ENCODE peak calls at places on chromosome 15, in ten cellular contexts. One of them, this sample, is unnamed.

GRCh38 chr15:84822774-84823579 is 5.8 kb downstream of the ALPK3 start:
- DNase-seq in H7: no peak
- DNase-seq in SIG-M5: no peak
- DNase-seq in Daoy: no peak
- DNase-seq in nucleus accumbens: no peak
- DNase-seq in pons: peak
- DNase-seq in heart right ventricle: no peak
- DNase-seq in C1 segment of cervical spinal cord: no peak
- DNase-seq in fibroblast of gingiva: no peak
- DNase-seq in CD8-positive, alpha-beta T cell: no peak
- DNase-seq in this sample: no peak

GRCh38 chr15:91562698-91563097 is 290.8 kb upstream of the SLCO3A1 start:
- DNase-seq in fibroblast of gingiva: no peak
- DNase-seq in nucleus accumbens: no peak
- DNase-seq in C1 segment of cervical spinal cord: no peak
- DNase-seq in SIG-M5: no peak
- DNase-seq in H7: no peak
- DNase-seq in Daoy: no peak
- DNase-seq in heart right ventricle: no peak
- DNase-seq in CD8-positive, alpha-beta T cell: no peak
- DNase-seq in pons: no peak
- DNase-seq in this sample: no peak

GRCh38 chr15:97688886-97689285 is 271.6 kb upstream of the ARRDC4 start:
- DNase-seq in fibroblast of gingiva: no peak
- DNase-seq in CD8-positive, alpha-beta T cell: no peak
- DNase-seq in C1 segment of cervical spinal cord: no peak
- DNase-seq in pons: no peak
- DNase-seq in H7: no peak
- DNase-seq in SIG-M5: no peak
- DNase-seq in nucleus accumbens: no peak
- DNase-seq in Daoy: no peak
- DNase-seq in heart right ventricle: no peak
- DNase-seq in this sample: no peak

GRCh38 chr15:26838742-26839460 is 28.0 kb upstream of the GABRA5 start:
- DNase-seq in CD8-positive, alpha-beta T cell: no peak
- DNase-seq in fibroblast of gingiva: no peak
- DNase-seq in pons: no peak
- DNase-seq in H7: peak
- DNase-seq in Daoy: peak
- DNase-seq in C1 segment of cervical spinal cord: no peak
- DNase-seq in SIG-M5: no peak
- DNase-seq in nucleus accumbens: no peak
- DNase-seq in heart right ventricle: no peak
- DNase-seq in this sample: no peak

GRCh38 chr15:36529296-36530011 is 50.0 kb upstream of the CDIN1 start:
- DNase-seq in fibroblast of gingiva: no peak
- DNase-seq in nucleus accumbens: no peak
- DNase-seq in CD8-positive, alpha-beta T cell: no peak
- DNase-seq in heart right ventricle: no peak
- DNase-seq in H7: no peak
- DNase-seq in pons: no peak
- DNase-seq in C1 segment of cervical spinal cord: no peak
- DNase-seq in Daoy: peak
- DNase-seq in SIG-M5: no peak
- DNase-seq in this sample: no peak

GRCh38 chr15:83018477-83018876 is 7.0 kb upstream of the C15orf40 start:
- DNase-seq in nucleus accumbens: no peak
- DNase-seq in heart right ventricle: no peak
- DNase-seq in SIG-M5: no peak
- DNase-seq in H7: no peak
- DNase-seq in Daoy: no peak
- DNase-seq in fibroblast of gingiva: no peak
- DNase-seq in C1 segment of cervical spinal cord: no peak
- DNase-seq in pons: peak
- DNase-seq in CD8-positive, alpha-beta T cell: no peak
- DNase-seq in this sample: no peak

GRCh38 chr15:30927148-30927761 is 23.5 kb downstream of the FAN1 start:
- DNase-seq in pons: no peak
- DNase-seq in CD8-positive, alpha-beta T cell: no peak
- DNase-seq in heart right ventricle: no peak
- DNase-seq in nucleus accumbens: no peak
- DNase-seq in C1 segment of cervical spinal cord: no peak
- DNase-seq in H7: no peak
- DNase-seq in fibroblast of gingiva: no peak
- DNase-seq in SIG-M5: no peak
- DNase-seq in Daoy: no peak
- DNase-seq in this sample: no peak

GRCh38 chr15:61106044-61106834 is 122.9 kb downstream of the RORA start:
- DNase-seq in C1 segment of cervical spinal cord: no peak
- DNase-seq in H7: no peak
- DNase-seq in Daoy: no peak
- DNase-seq in nucleus accumbens: no peak
- DNase-seq in fibroblast of gingiva: no peak
- DNase-seq in CD8-positive, alpha-beta T cell: no peak
- DNase-seq in heart right ventricle: no peak
- DNase-seq in SIG-M5: no peak
- DNase-seq in pons: no peak
- DNase-seq in this sample: no peak

GRCh38 chr15:75620043-75620775 is 5.3 kb downstream of the SNUPN start:
- DNase-seq in pons: no peak
- DNase-seq in CD8-positive, alpha-beta T cell: no peak
- DNase-seq in C1 segment of cervical spinal cord: no peak
- DNase-seq in SIG-M5: no peak
- DNase-seq in nucleus accumbens: no peak
- DNase-seq in H7: no peak
- DNase-seq in Daoy: peak
- DNase-seq in fibroblast of gingiva: peak
- DNase-seq in heart right ventricle: no peak
- DNase-seq in this sample: no peak

GRCh38 chr15:101204744-101205535 is 46.9 kb downstream of the CHSY1 start:
- DNase-seq in fibroblast of gingiva: peak
- DNase-seq in SIG-M5: no peak
- DNase-seq in Daoy: no peak
- DNase-seq in C1 segment of cervical spinal cord: no peak
- DNase-seq in pons: no peak
- DNase-seq in heart right ventricle: no peak
- DNase-seq in H7: no peak
- DNase-seq in nucleus accumbens: no peak
- DNase-seq in CD8-positive, alpha-beta T cell: no peak
- DNase-seq in this sample: no peak

GRCh38 chr15:90730290-90730689 is 13.1 kb downstream of the BLM start:
- DNase-seq in H7: no peak
- DNase-seq in pons: no peak
- DNase-seq in SIG-M5: no peak
- DNase-seq in heart right ventricle: no peak
- DNase-seq in CD8-positive, alpha-beta T cell: no peak
- DNase-seq in C1 segment of cervical spinal cord: no peak
- DNase-seq in fibroblast of gingiva: no peak
- DNase-seq in Daoy: no peak
- DNase-seq in nucleus accumbens: no peak
- DNase-seq in this sample: no peak

GRCh38 chr15:54681578-54681977 is 515.2 kb downstream of the RSL24D1 start:
- DNase-seq in fibroblast of gingiva: no peak
- DNase-seq in CD8-positive, alpha-beta T cell: no peak
- DNase-seq in pons: peak
- DNase-seq in nucleus accumbens: no peak
- DNase-seq in SIG-M5: no peak
- DNase-seq in heart right ventricle: no peak
- DNase-seq in Daoy: no peak
- DNase-seq in C1 segment of cervical spinal cord: no peak
- DNase-seq in H7: no peak
- DNase-seq in this sample: no peak

GRCh38 chr15:69279636-69280035 is 19.1 kb upstream of the PAQR5 start:
- DNase-seq in SIG-M5: no peak
- DNase-seq in fibroblast of gingiva: no peak
- DNase-seq in C1 segment of cervical spinal cord: no peak
- DNase-seq in pons: no peak
- DNase-seq in heart right ventricle: no peak
- DNase-seq in CD8-positive, alpha-beta T cell: no peak
- DNase-seq in Daoy: no peak
- DNase-seq in nucleus accumbens: peak
- DNase-seq in H7: no peak
- DNase-seq in this sample: no peak

GRCh38 chr15:62848631-62849050 is 193.9 kb upstream of the TPM1 start:
- DNase-seq in heart right ventricle: no peak
- DNase-seq in SIG-M5: no peak
- DNase-seq in Daoy: peak
- DNase-seq in H7: no peak
- DNase-seq in nucleus accumbens: no peak
- DNase-seq in C1 segment of cervical spinal cord: no peak
- DNase-seq in CD8-positive, alpha-beta T cell: no peak
- DNase-seq in fibroblast of gingiva: peak
- DNase-seq in pons: no peak
- DNase-seq in this sample: no peak

GRCh38 chr15:90716317-90716975 is 700 bp upstream of the BLM start:
- DNase-seq in CD8-positive, alpha-beta T cell: no peak
- DNase-seq in C1 segment of cervical spinal cord: no peak
- DNase-seq in fibroblast of gingiva: no peak
- DNase-seq in nucleus accumbens: no peak
- DNase-seq in pons: no peak
- DNase-seq in heart right ventricle: no peak
- DNase-seq in Daoy: no peak
- DNase-seq in H7: no peak
- DNase-seq in SIG-M5: no peak
- DNase-seq in this sample: no peak

GRCh38 chr15:80072285-80072684 is 12.8 kb downstream of the ZFAND6 start:
- DNase-seq in Daoy: peak
- DNase-seq in pons: peak
- DNase-seq in C1 segment of cervical spinal cord: no peak
- DNase-seq in fibroblast of gingiva: peak
- DNase-seq in CD8-positive, alpha-beta T cell: no peak
- DNase-seq in nucleus accumbens: no peak
- DNase-seq in H7: peak
- DNase-seq in heart right ventricle: no peak
- DNase-seq in SIG-M5: peak
- DNase-seq in this sample: peak

GRCh38 chr15:77738038-77738370 is 105.3 kb upstream of the LINGO1 start:
- DNase-seq in H7: no peak
- DNase-seq in fibroblast of gingiva: no peak
- DNase-seq in Daoy: no peak
- DNase-seq in heart right ventricle: no peak
- DNase-seq in SIG-M5: no peak
- DNase-seq in CD8-positive, alpha-beta T cell: no peak
- DNase-seq in C1 segment of cervical spinal cord: no peak
- DNase-seq in nucleus accumbens: no peak
- DNase-seq in pons: no peak
- DNase-seq in this sample: no peak

GRCh38 chr15:73994912-73995622 is 551 bp downstream of the PML start:
- DNase-seq in CD8-positive, alpha-beta T cell: peak
- DNase-seq in Daoy: no peak
- DNase-seq in pons: peak
- DNase-seq in SIG-M5: no peak
- DNase-seq in nucleus accumbens: no peak
- DNase-seq in fibroblast of gingiva: no peak
- DNase-seq in H7: no peak
- DNase-seq in C1 segment of cervical spinal cord: peak
- DNase-seq in heart right ventricle: peak
- DNase-seq in this sample: no peak

GRCh38 chr15:39776068-39776467 is 6.6 kb downstream of the FSIP1 start:
- DNase-seq in C1 segment of cervical spinal cord: no peak
- DNase-seq in pons: no peak
- DNase-seq in SIG-M5: no peak
- DNase-seq in nucleus accumbens: no peak
- DNase-seq in fibroblast of gingiva: no peak
- DNase-seq in CD8-positive, alpha-beta T cell: no peak
- DNase-seq in Daoy: no peak
- DNase-seq in heart right ventricle: no peak
- DNase-seq in H7: peak
- DNase-seq in this sample: no peak

GRCh38 chr15:70014860-70015490 is 82.7 kb downstream of the TLE3 start:
- DNase-seq in SIG-M5: no peak
- DNase-seq in H7: peak
- DNase-seq in C1 segment of cervical spinal cord: no peak
- DNase-seq in fibroblast of gingiva: no peak
- DNase-seq in heart right ventricle: no peak
- DNase-seq in Daoy: no peak
- DNase-seq in nucleus accumbens: no peak
- DNase-seq in CD8-positive, alpha-beta T cell: no peak
- DNase-seq in pons: no peak
- DNase-seq in this sample: no peak

GRCh38 chr15:66004618-66005262 is 135.4 kb downstream of the RAB11A start:
- DNase-seq in SIG-M5: no peak
- DNase-seq in pons: no peak
- DNase-seq in CD8-positive, alpha-beta T cell: no peak
- DNase-seq in fibroblast of gingiva: no peak
- DNase-seq in H7: peak
- DNase-seq in nucleus accumbens: no peak
- DNase-seq in heart right ventricle: no peak
- DNase-seq in C1 segment of cervical spinal cord: no peak
- DNase-seq in Daoy: peak
- DNase-seq in this sample: peak

GRCh38 chr15:49472338-49472737 is 49.3 kb downstream of the FGF7 start:
- DNase-seq in H7: no peak
- DNase-seq in Daoy: no peak
- DNase-seq in SIG-M5: no peak
- DNase-seq in pons: no peak
- DNase-seq in heart right ventricle: no peak
- DNase-seq in C1 segment of cervical spinal cord: no peak
- DNase-seq in nucleus accumbens: no peak
- DNase-seq in fibroblast of gingiva: no peak
- DNase-seq in CD8-positive, alpha-beta T cell: no peak
- DNase-seq in this sample: no peak

GRCh38 chr15:100373037-100373896 is 31.5 kb upstream of the ADAMTS17 start:
- DNase-seq in H7: peak
- DNase-seq in C1 segment of cervical spinal cord: no peak
- DNase-seq in CD8-positive, alpha-beta T cell: no peak
- DNase-seq in pons: no peak
- DNase-seq in SIG-M5: no peak
- DNase-seq in heart right ventricle: no peak
- DNase-seq in fibroblast of gingiva: no peak
- DNase-seq in nucleus accumbens: no peak
- DNase-seq in Daoy: no peak
- DNase-seq in this sample: no peak

This sample was measured in mucosa of gallbladder.